ENCODE peak calls at places on chromosomes 11 and 22, in eight cellular contexts. W is brain microvascular endothelial cell, B is type B pancreatic cell, J is cardiac muscle cell, L is B cell, F is IMR-90, X is neural progenitor cell, U is lower leg skin. V is an unnamed sample.

GRCh38 chr22:27331526-27332281 is 469.9 kb downstream of the MN1 start:
- DNase-seq in L (no peak), B (peak), U (no peak), W (peak), X (peak), F (peak), J (peak), V (no peak)

GRCh38 chr11:118229274-118229847 is 4.5 kb upstream of the JAML start:
- DNase-seq in X (no peak), J (no peak), F (no peak), U (no peak), W (no peak), L (no peak), B (no peak), V (no peak)

GRCh38 chr11:113446112-113446511 is 29.1 kb downstream of the DRD2 start:
- DNase-seq in U (no peak), X (no peak), L (no peak), J (peak), B (no peak), W (peak), F (no peak), V (no peak)

GRCh38 chr11:75342231-75342918 is 9.1 kb downstream of the ARRB1 start:
- DNase-seq in U (no peak), J (no peak), X (no peak), F (no peak), L (no peak), W (no peak), B (no peak), V (no peak)

GRCh38 chr11:55719608-55720160 is 53.6 kb upstream of the OR5D13 start:
- DNase-seq in X (no peak), W (no peak), J (no peak), L (no peak), U (no peak), F (no peak), B (no peak), V (no peak)

GRCh38 chr11:67504950-67505561 is at the start of gene PITPNM1:
- DNase-seq in J (peak), L (peak), B (no peak), X (peak), F (peak), U (no peak), W (no peak), V (peak)

GRCh38 chr11:62122076-62122475 is 1.7 kb upstream of the INCENP start:
- DNase-seq in J (no peak), X (peak), U (no peak), F (no peak), B (no peak), L (no peak), W (no peak), V (no peak)

GRCh38 chr22:46653596-46653995 is 33.4 kb downstream of the GRAMD4 start:
- DNase-seq in U (no peak), W (no peak), F (no peak), J (no peak), L (no peak), X (no peak), B (no peak), V (peak)

GRCh38 chr11:111402411-111402810 is 23.3 kb upstream of the POU2AF1 start:
- DNase-seq in W (no peak), U (no peak), L (no peak), X (no peak), J (no peak), B (no peak), F (no peak), V (no peak)

GRCh38 chr11:70338594-70338993 is 59.7 kb upstream of the CTTN start:
- DNase-seq in U (no peak), W (no peak), J (no peak), L (no peak), X (no peak), B (no peak), F (no peak), V (no peak)

GRCh38 chr22:40346178-40347064 is at the start of gene ADSL:
- DNase-seq in F (peak), J (peak), X (peak), L (peak), B (peak), U (peak), W (peak), V (peak)
- TF ChIP-seq CTCF in F (peak), J (no peak), X (peak), L (no peak), B (no peak), U (no peak), W (peak), V (no peak)

DNA sequence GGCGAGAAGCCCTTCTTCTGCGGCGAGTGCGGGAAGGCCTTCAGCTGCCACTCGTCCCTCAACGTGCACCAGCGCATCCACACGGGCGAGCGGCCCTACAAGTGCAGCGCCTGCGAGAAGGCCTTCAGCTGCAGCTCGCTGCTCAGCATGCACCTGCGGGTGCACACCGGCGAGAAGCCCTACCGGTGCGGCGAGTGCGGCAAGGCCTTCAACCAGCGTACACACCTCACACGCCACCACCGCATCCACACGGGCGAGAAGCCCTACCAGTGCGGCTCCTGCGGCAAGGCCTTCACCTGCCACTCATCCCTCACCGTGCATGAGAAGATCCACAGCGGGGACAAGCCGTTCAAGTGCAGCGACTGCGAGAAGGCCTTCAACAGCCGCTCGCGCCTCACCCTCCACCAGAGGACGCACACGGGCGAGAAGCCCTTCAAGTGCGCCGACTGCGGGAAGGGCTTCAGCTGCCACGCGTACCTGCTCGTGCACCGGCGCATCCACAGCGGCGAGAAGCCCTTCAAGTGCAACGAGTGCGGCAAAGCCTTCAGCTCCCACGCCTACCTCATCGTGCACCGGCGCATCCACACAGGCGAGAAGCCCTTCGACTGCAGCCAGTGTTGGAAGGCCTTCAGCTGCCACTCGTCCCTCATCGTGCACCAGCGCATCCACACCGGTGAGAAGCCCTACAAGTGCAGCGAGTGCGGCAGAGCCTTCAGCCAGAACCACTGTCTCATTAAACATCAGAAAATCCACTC is 12.2 kb downstream of the ZNF74 start:
- DNase-seq in J (no peak), F (no peak), B (peak), U (no peak), L (no peak), W (no peak), X (no peak), V (no peak)
- TF ChIP-seq CTCF in J (no peak), F (no peak), B (no peak), U (no peak), L (no peak), W (no peak), X (no peak), V (no peak)

GRCh38 chr22:28711341-28711740 is 30.3 kb downstream of the CHEK2 start:
- DNase-seq in U (no peak), B (no peak), F (no peak), W (no peak), X (no peak), J (no peak), L (no peak), V (no peak)

GRCh38 chr22:28710112-28710888 is 30.7 kb upstream of the TTC28 start:
- DNase-seq in J (peak), W (peak), X (no peak), B (no peak), L (no peak), F (peak), U (no peak), V (no peak)

GRCh38 chr22:28714043-28714442 is 27.6 kb downstream of the CHEK2 start:
- DNase-seq in X (no peak), B (no peak), U (no peak), J (no peak), L (no peak), W (no peak), F (no peak), V (no peak)

GRCh38 chr22:28710889-28711285 is 30.7 kb downstream of the CHEK2 start:
- DNase-seq in U (no peak), W (peak), J (peak), F (peak), B (no peak), L (no peak), X (no peak), V (no peak)

DNA sequence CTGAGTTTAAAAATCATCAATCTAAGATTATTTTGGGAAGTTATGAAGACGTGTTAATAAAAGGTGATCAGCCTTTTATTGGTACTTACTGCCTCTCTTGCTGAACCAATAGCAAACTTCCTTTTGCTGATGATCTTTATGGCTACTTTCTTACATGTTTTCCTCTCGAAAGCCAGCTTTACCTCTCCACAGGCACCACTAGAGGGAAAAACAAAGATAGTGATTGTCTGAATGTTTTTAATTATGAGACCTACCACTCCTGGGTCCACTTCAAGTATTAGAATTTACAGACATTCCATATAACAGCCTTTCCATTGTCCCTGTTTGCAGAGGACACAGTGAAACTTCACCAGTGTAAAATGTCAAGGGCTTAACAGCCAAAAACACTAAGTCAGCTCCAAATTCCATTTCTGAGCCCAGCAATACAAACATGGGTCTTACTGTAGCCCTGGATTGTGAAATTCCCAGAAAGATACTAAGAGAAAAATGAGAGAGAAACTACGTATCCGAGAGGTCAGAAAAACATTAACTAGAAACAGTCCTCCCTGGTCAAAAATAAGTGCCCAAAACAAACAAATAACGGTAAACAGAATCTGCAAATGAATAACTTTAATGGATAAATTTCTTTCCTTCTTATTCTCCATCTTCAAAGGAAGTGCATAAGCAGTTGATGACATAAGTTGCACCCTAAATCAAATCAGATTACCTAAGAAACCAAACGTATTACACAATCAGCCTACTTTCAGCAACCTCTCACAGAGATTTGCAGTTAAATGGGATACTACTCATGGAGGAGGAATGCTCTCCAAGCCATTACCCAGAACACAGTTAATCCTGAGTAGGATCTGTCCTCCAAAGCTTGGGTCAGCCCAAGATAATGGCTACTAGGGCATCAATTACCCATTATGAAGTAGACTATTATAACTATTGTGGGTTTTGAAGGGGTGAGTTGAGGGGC is 29.5 kb downstream of the CHEK2 start:
- DNase-seq in F (peak), L (no peak), W (peak), X (no peak), J (peak), B (no peak), U (peak), V (no peak)
- TF ChIP-seq CTCF in F (peak), L (no peak), W (peak), X (no peak), J (peak), B (peak), U (no peak), V (no peak)

GRCh38 chr11:24391165-24391564 is 105.7 kb upstream of the LUZP2 start:
- DNase-seq in L (no peak), J (peak), U (no peak), B (no peak), F (peak), W (peak), X (no peak), V (no peak)

GRCh38 chr11:24389575-24389974 is 107.3 kb upstream of the LUZP2 start:
- DNase-seq in J (no peak), U (no peak), B (no peak), X (no peak), L (no peak), F (no peak), W (no peak), V (no peak)

GRCh38 chr11:24383137-24383536 is 113.7 kb upstream of the LUZP2 start:
- DNase-seq in U (no peak), L (no peak), W (no peak), B (no peak), J (no peak), X (no peak), F (no peak), V (no peak)

GRCh38 chr11:24386551-24387404 is 110.1 kb upstream of the LUZP2 start:
- DNase-seq in F (peak), W (peak), B (no peak), J (peak), L (no peak), X (peak), U (no peak), V (no peak)
- TF ChIP-seq CTCF in F (peak), W (peak), B (peak), J (peak), L (no peak), X (peak), U (no peak), V (no peak)

GRCh38 chr22:49353185-49353584 is 474.5 kb downstream of the BRD1 start:
- DNase-seq in W (no peak), U (no peak), L (no peak), X (no peak), F (no peak), B (peak), J (no peak), V (no peak)
- TF ChIP-seq CTCF in W (no peak), U (no peak), L (no peak), X (no peak), F (no peak), B (no peak), J (no peak), V (no peak)

DNA sequence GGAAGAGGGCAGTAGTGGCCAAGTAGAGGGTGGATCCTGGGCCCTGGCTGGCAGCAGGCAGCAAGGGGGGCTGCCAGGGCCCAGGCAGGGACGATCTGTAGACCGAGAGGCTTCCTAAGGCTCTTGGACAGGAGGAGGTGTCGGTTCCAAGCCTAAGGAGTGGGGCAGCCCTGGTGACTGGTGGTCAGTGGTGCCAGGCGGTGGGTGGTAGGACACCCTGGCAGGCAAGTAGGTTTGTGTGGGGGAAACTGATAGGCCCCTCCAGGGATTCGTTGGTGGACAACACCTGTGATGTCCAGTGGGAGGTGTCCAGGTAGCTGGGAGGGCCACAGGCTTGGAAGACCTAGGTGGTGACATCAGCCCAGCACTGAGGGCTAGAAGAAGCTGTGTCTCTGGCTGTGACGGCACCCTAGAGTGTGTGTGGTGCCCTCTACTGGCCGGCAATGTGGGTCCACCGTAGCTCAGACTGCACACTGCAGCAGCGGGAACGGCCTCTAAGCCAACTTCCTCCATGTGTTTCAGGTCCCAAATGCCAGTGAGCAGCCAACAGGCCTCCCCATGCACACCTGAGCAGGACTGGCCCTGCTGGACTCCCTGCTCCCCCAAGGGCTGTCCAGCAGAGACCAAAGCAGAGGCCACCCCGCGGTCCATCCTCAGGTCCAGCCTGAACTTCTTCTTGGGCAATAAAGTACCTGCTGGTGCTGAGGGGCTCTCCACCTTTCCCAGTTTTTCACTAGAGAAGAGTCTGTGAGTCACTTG is 9.4 kb upstream of the SAMM50 start:
- DNase-seq in F (peak), B (no peak), L (peak), W (peak), J (peak), U (no peak), X (peak), V (peak)
- TF ChIP-seq CTCF in F (peak), B (peak), L (peak), W (peak), J (peak), U (no peak), X (peak), V (peak)